ENCODE peak calls at places on chromosome 18, in ten cellular contexts. D is heart right ventricle; A is tibial nerve; N is pancreas; E is astrocyte of the cerebellum; J is body of pancreas; G is CD8-positive, alpha-beta T cell; B is AG09309; R is H1; C is PC-3. S is an unnamed sample.

GRCh38 chr18:11976882-11977281 is 4.4 kb upstream of the IMPA2 start:
- DNase-seq in C (peak), A (no peak), R (no peak), J (no peak), N (no peak), B (no peak), E (no peak), D (no peak), G (no peak), S (no peak)

GRCh38 chr18:78967692-78968091 is 11.9 kb upstream of the SALL3 start:
- DNase-seq in R (no peak), G (no peak), A (no peak), J (no peak), E (no peak), B (no peak), D (no peak), C (no peak), N (no peak), S (no peak)

GRCh38 chr18:36706313-36706881 is 122.4 kb downstream of the TPGS2 start:
- DNase-seq in D (no peak), N (no peak), C (peak), J (no peak), E (peak), B (no peak), R (no peak), G (no peak), A (no peak), S (no peak)

GRCh38 chr18:25275414-25276001 is 76.5 kb downstream of the ZNF521 start:
- DNase-seq in D (peak), E (no peak), C (no peak), J (no peak), A (no peak), G (no peak), B (no peak), N (no peak), R (no peak), S (no peak)

GRCh38 chr18:72867721-72868665 is at the start of gene NETO1:
- DNase-seq in J (no peak), A (no peak), B (no peak), D (no peak), R (no peak), G (no peak), E (no peak), C (peak), N (no peak), S (no peak)

GRCh38 chr18:5175378-5175777 is 21.7 kb downstream of the AKAIN1 start:
- DNase-seq in C (no peak), A (no peak), D (no peak), N (no peak), E (no peak), G (no peak), J (no peak), B (no peak), R (no peak), S (no peak)

GRCh38 chr18:59180150-59180845 is 39.7 kb upstream of the GRP start:
- DNase-seq in R (no peak), G (no peak), A (no peak), B (peak), D (no peak), C (no peak), E (no peak), N (no peak), J (no peak), S (no peak)

GRCh38 chr18:623760-624620 is 27.2 kb downstream of the CLUL1 start:
- DNase-seq in G (peak), A (peak), N (peak), B (peak), D (peak), E (peak), J (peak), R (peak), C (peak), S (peak)

GRCh38 chr18:57837917-57838548 is 34.9 kb upstream of the ATP8B1 start:
- DNase-seq in C (no peak), J (no peak), A (no peak), D (no peak), B (no peak), R (no peak), G (no peak), N (no peak), E (no peak), S (no peak)

GRCh38 chr18:3380384-3380961 is 69.5 kb upstream of the TGIF1 start:
- DNase-seq in R (no peak), B (no peak), N (no peak), C (peak), D (no peak), E (no peak), G (no peak), J (no peak), A (no peak), S (no peak)
- TF ChIP-seq CTCF in R (no peak), B (no peak), N (no peak), C (peak), D (no peak), E (peak), G (peak), J (no peak), A (no peak), S (no peak)

DNA sequence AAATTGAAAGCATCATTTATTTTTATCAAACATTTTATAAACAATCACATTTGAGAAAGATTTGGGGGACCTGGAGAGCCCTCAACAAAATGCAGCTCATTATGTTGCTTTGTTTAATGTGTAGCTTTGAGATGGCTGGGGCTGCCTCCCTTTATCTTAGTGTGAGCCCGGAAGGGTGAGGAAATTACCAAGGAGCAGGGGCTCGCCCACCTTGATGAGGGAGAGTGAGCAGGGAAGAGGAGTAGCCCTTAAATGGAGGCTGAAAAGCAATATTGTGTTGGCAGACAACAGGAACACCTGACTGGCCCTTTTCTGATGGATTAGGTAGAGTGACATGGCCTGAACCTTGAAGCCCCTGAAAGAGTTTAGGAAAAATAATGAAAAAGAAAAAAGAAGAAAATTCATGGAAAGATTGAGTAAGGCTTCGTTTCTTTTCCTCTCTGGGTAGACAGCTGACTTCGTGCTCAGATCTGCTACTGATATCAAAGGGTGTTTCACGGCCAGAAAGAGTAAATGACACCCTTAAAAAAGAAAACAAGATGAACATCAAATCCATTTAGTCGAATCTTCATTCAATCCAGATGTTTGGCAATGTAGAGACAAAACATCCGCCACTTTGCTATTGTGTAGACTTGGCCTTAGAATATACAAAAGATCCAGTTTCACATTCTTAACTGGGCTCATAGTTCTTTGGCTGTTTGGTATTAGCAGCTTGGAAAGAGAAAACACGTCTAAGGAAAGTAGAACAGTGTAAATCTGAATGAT is 206.5 kb upstream of the TCF4 start:
- DNase-seq in D (no peak), J (no peak), C (no peak), E (peak), B (no peak), G (no peak), R (no peak), N (no peak), A (no peak), S (no peak)
- H3K4me3 ChIP-seq in D (peak), J (no peak), C (no peak), E (no peak), B (no peak), G (no peak), R (no peak), N (no peak), A (no peak), S (no peak)

GRCh38 chr18:50203801-50204604 is 9.1 kb upstream of the MYO5B start:
- DNase-seq in J (peak), G (no peak), C (peak), A (no peak), B (no peak), N (peak), D (peak), E (peak), R (no peak), S (peak)
- TF ChIP-seq CTCF in J (peak), G (no peak), C (peak), A (peak), B (peak), N (peak), D (peak), E (peak), R (peak), S (peak)

DNA sequence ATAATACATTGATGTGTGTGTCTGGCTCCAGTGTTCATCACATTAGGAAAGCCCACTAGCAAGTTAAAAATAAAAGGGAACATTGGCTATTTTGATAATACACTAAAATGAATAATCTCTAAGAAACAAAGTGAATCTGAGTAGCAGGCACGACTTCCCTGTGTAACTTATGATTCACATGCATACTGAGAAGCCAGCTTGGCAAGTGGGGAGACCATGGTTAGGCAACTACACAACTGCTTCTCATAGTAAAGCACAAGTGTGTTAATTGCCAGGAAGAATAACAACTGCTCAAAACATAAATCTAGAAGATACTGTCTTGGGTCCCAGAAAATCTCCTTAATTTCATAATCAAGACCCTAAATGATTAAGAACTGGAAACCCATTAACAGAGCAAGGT is 4.0 kb downstream of the MYO5B start:
- DNase-seq in G (no peak), A (no peak), E (no peak), B (no peak), N (no peak), R (no peak), D (no peak), J (no peak), C (peak), S (no peak)
- H3K4me3 ChIP-seq in G (no peak), A (no peak), E (no peak), B (no peak), N (no peak), R (no peak), D (no peak), J (no peak), C (no peak), S (no peak)

DNA sequence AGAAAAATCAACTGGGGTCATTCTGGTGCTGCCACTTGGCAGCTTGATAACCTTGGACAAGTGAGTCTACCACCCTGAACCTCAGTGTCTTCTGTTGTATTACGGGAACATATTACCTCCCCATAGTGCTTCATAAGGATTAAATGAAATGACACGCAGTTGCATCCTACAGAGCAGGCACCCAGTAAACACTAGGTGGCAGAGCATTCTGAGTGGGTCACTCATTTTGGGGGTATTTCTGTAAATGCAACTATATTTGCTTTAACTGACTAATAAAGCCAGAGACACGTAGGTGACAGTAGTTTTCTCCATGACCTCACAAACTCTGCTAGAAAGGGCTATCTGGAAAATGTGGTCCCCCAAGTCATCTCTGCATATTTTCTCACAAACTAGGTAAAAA is 4.7 kb downstream of the CD226 start:
- DNase-seq in A (no peak), G (no peak), E (no peak), R (no peak), C (peak), N (no peak), B (no peak), D (no peak), J (no peak), S (no peak)
- TF ChIP-seq CTCF in A (no peak), G (peak), E (no peak), R (no peak), C (peak), N (no peak), B (peak), D (no peak), J (no peak), S (no peak)

DNA sequence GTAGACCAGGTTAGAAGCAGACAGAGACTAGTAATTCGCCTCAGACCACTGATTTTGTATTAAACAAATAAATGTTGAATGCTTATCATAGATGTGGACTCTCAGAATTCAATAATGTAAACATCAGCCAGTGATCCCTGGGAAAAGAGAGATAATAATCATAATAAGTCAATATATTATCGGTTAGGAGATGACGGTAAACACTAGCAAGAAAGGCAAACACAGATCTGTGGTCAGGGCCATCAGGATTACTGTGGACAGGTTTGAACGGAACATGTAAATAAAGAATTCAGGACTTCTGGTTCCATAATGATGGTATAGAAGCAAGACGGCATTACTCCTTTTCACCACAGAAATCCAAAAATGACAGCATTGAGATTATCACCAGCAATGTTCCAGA is 861.6 kb downstream of the CBLN2 start:
- DNase-seq in R (no peak), E (no peak), N (no peak), C (peak), J (no peak), G (no peak), A (no peak), D (no peak), B (no peak), S (no peak)
- H3K4me3 ChIP-seq in R (no peak), E (no peak), N (no peak), C (no peak), J (no peak), G (no peak), A (no peak), D (no peak), B (no peak), S (no peak)

GRCh38 chr18:8088626-8089025 is 520.6 kb upstream of the RAB12 start:
- DNase-seq in D (no peak), B (no peak), A (no peak), G (no peak), N (no peak), J (no peak), C (no peak), E (no peak), R (no peak), S (no peak)

GRCh38 chr18:8080092-8080491 is 513.0 kb downstream of the PTPRM start:
- DNase-seq in A (no peak), C (no peak), B (no peak), G (no peak), D (no peak), E (no peak), J (no peak), R (no peak), N (no peak), S (no peak)

GRCh38 chr18:8081267-8081666 is 514.2 kb downstream of the PTPRM start:
- DNase-seq in G (no peak), C (no peak), R (no peak), E (no peak), N (no peak), B (no peak), D (no peak), A (no peak), J (no peak), S (no peak)

GRCh38 chr18:8081872-8082553 is 514.9 kb downstream of the PTPRM start:
- DNase-seq in J (no peak), R (no peak), N (no peak), D (no peak), C (no peak), E (no peak), A (no peak), G (no peak), B (no peak), S (no peak)

DNA sequence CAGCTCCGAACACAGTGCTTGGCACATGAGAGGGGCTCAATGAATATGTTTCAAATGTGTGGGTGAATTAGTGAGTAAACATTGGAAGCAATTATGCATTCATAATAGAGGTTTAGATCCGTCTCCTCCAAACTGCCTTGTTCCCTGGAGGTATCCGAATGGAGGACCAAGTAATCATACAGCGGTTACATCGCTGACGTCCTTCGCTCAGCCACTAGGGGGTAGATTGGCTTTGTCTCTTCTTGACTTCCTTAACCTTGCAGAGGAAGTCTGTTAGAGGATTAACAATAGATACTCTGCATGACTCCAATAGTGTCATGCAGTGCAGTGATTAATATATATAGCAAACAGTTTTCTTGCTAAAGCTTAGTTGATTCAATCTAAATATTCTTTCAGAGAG is 517.0 kb downstream of the PTPRM start:
- DNase-seq in G (no peak), E (peak), D (peak), J (peak), R (peak), N (no peak), C (peak), A (no peak), B (no peak), S (no peak)
- TF ChIP-seq CTCF in G (no peak), E (peak), D (peak), J (peak), R (peak), N (no peak), C (peak), A (peak), B (peak), S (peak)

GRCh38 chr18:76619342-76620315 is 124.6 kb upstream of the ZNF516 start:
- DNase-seq in C (no peak), N (peak), J (peak), R (no peak), B (no peak), E (peak), G (no peak), A (peak), D (peak), S (no peak)
- H3K4me3 ChIP-seq in C (no peak), N (no peak), J (no peak), R (peak), B (peak), E (no peak), G (no peak), A (peak), D (peak), S (peak)

GRCh38 chr18:35671952-35672603 is 90.5 kb downstream of the GALNT1 start:
- DNase-seq in G (no peak), N (no peak), D (no peak), E (no peak), J (no peak), C (no peak), B (no peak), R (no peak), A (no peak), S (no peak)

GRCh38 chr18:35673682-35674081 is 92.1 kb downstream of the GALNT1 start:
- DNase-seq in N (no peak), E (no peak), D (no peak), G (no peak), R (no peak), B (no peak), J (no peak), A (no peak), C (peak), S (no peak)

DNA sequence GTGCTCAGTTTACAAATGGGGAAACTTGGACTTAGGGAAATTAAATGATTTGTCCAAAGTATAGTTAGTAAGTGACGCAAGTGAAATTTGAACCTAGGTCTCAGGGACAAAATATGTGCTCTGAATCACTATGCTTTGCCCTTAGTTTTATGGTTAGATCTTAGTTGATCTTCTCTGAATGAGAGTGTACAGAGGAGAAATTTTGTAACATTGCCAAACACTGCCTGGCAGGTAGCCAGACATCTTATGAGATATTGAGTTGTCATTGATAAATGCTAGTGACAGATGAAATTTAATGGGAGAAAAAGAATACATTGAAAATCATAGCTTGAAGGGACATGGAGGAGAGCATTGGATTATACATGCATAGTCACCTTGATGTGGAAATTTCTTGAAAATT is 91.4 kb downstream of the GALNT1 start:
- DNase-seq in J (no peak), E (no peak), N (no peak), C (peak), G (no peak), A (no peak), B (peak), D (no peak), R (no peak), S (no peak)
- TF ChIP-seq CTCF in J (no peak), E (no peak), N (no peak), C (no peak), G (no peak), A (no peak), B (no peak), D (no peak), R (no peak), S (no peak)

GRCh38 chr18:2112435-2113045 is 458.8 kb downstream of the METTL4 start:
- DNase-seq in J (no peak), D (no peak), C (peak), B (no peak), E (no peak), G (no peak), R (no peak), N (no peak), A (no peak), S (no peak)
- H3K4me3 ChIP-seq in J (no peak), D (no peak), C (peak), B (no peak), E (no peak), G (no peak), R (no peak), N (no peak), A (no peak), S (no peak)

S was measured in dorsolateral prefrontal cortex.